ENCODE peak calls at places on chromosomes 3 and 15, in eight cellular contexts. Z is WERI-Rb-1; W is spleen; J is psoas muscle; R is CD4-positive, alpha-beta T cell; L is endothelial cell; K is heart left ventricle; B is ovary. G is an unnamed sample.

GRCh38 chr3:85571835-85572234 is 613.0 kb downstream of the CADM2 start:
- DNase-seq in Z (no peak), W (no peak), J (peak), R (no peak), L (no peak), K (no peak), B (no peak), G (no peak)

GRCh38 chr15:75107905-75108838 is 84.8 kb downstream of the PPCDC start:
- DNase-seq in Z (no peak), W (peak), J (no peak), R (peak), L (no peak), K (no peak), B (no peak), G (no peak)

GRCh38 chr3:180457238-180457637 is 144.7 kb upstream of the TTC14 start:
- DNase-seq in Z (no peak), W (no peak), J (no peak), R (no peak), L (no peak), K (no peak), B (no peak), G (no peak)

GRCh38 chr3:179898024-179898423 is 138.7 kb downstream of the PEX5L start:
- DNase-seq in Z (peak), W (no peak), J (no peak), R (no peak), L (peak), K (no peak), B (no peak), G (peak)

GRCh38 chr3:38588276-38588971 is 61.1 kb downstream of the SCN5A start:
- DNase-seq in Z (peak), W (peak), J (no peak), R (no peak), L (no peak), K (peak), B (peak), G (no peak)

GRCh38 chr15:88804257-88804656 is 1.0 kb downstream of the ACAN start:
- DNase-seq in Z (no peak), W (no peak), J (no peak), R (no peak), L (no peak), K (no peak), B (no peak), G (no peak)

GRCh38 chr3:54865316-54865715 is 62.5 kb downstream of the LRTM1 start:
- DNase-seq in Z (no peak), W (no peak), J (no peak), R (no peak), L (no peak), K (no peak), B (no peak), G (no peak)

GRCh38 chr3:127784283-127784682 is 38.0 kb downstream of the MGLL start:
- DNase-seq in Z (no peak), W (peak), J (no peak), R (no peak), L (no peak), K (no peak), B (no peak), G (no peak)

GRCh38 chr3:197749315-197749600 is 425 bp upstream of the FYTTD1 start:
- DNase-seq in Z (no peak), W (no peak), J (no peak), R (peak), L (no peak), K (no peak), B (no peak), G (peak)

GRCh38 chr3:11096266-11097135 is 57.8 kb upstream of the HRH1 start:
- DNase-seq in Z (peak), W (no peak), J (peak), R (no peak), L (peak), K (peak), B (peak), G (peak)

GRCh38 chr3:141928626-141929270 is 52.3 kb downstream of the ATP1B3 start:
- DNase-seq in Z (peak), W (no peak), J (no peak), R (no peak), L (no peak), K (no peak), B (no peak), G (no peak)

GRCh38 chr3:13581485-13582365 is 32.8 kb downstream of the FBLN2 start:
- DNase-seq in Z (no peak), W (peak), J (peak), R (no peak), L (no peak), K (no peak), B (no peak), G (no peak)

GRCh38 chr3:159616234-159616825 is 372.3 kb upstream of the IL12A start:
- DNase-seq in Z (peak), W (no peak), J (no peak), R (no peak), L (peak), K (peak), B (no peak), G (peak)

GRCh38 chr15:36363335-36363734 is 216.1 kb upstream of the CDIN1 start:
- DNase-seq in Z (no peak), W (no peak), J (no peak), R (no peak), L (no peak), K (no peak), B (no peak), G (no peak)

GRCh38 chr15:74193305-74193718 is 9.3 kb downstream of the STRA6 start:
- DNase-seq in Z (peak), W (no peak), J (no peak), R (no peak), L (no peak), K (no peak), B (no peak), G (no peak)

GRCh38 chr15:29773816-29774215 is 48.5 kb downstream of the TJP1 start:
- DNase-seq in Z (no peak), W (no peak), J (no peak), R (no peak), L (no peak), K (no peak), B (no peak), G (no peak)

GRCh38 chr3:175304437-175304836 is 445.3 kb downstream of the NAALADL2 start:
- DNase-seq in Z (no peak), W (no peak), J (no peak), R (no peak), L (no peak), K (peak), B (no peak), G (no peak)

GRCh38 chr3:149658444-149659172 is 783 bp upstream of the WWTR1 start:
- DNase-seq in Z (peak), W (peak), J (peak), R (no peak), L (peak), K (peak), B (peak), G (peak)

DNA sequence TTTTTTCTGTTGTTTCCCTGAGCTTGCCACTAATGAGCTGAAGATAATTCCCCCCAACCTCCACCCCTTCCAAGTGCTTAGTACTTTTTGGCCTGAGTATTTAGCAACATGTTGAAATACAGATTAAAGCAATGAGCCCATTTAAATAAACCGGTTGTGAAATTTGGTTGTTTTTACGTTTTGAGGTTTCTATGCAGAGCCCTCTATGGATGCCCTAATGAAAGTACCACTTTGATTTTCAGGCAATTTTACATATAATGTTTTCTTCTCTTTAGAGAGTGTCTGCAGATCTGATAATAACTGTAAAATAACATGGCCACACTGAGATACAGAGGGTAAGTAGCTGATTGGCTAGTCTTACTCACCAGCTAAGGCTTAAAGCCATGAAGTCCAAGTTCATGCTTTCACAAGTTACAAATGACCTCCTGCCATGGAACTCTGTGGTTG is 139.4 kb upstream of the SLC7A14 start:
- DNase-seq in Z (no peak), W (no peak), J (no peak), R (no peak), L (no peak), K (no peak), B (peak), G (no peak)
- TF ChIP-seq CTCF in Z (no peak), W (no peak), J (no peak), R (no peak), L (no peak), K (no peak), B (no peak), G (no peak)

DNA sequence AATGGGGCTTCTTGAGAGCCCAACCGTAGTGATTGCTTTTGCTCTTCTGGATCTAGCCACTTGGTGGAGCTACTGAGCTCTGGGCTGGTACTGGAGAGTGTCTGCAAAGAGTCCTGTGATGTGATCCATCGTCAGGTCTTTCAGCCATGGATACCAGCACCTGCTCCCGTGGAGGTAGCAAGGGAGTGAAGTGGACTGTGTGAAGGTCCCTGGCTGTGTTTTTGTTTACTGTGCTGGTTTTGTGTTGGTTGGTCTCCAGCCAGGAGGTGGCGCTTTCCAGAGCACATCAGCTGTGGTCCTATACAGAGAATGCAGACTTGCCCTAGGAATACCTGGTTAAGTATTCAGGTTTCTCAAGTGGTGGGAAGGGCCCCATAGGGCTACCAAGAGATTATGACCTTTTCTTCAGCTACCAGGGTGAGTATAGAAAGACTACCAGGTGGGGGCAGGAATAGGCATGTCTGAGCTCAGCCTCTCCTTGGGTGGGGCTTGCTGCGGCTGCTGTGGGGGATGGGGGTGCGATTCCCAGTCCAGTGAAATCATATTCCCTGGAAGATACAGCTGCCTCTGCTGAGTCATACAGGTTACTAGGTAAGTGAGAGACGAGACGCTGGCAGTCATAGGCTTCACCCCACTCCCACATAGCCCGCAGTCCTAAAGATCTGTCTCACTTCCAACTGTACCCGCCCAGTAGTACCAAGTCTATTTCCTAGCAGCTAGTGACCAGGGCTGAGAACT is 733.7 kb downstream of the ZNF385D start:
- DNase-seq in Z (peak), W (no peak), J (no peak), R (no peak), L (peak), K (no peak), B (no peak), G (peak)
- TF ChIP-seq CTCF in Z (peak), W (no peak), J (no peak), R (no peak), L (peak), K (no peak), B (no peak), G (peak)

GRCh38 chr3:19151171-19151570 is 2.9 kb downstream of the KCNH8 start:
- DNase-seq in Z (no peak), W (no peak), J (no peak), R (no peak), L (no peak), K (no peak), B (no peak), G (no peak)

GRCh38 chr3:19149388-19149787 is 1.1 kb downstream of the KCNH8 start:
- DNase-seq in Z (no peak), W (no peak), J (no peak), R (no peak), L (peak), K (no peak), B (no peak), G (peak)

GRCh38 chr3:19146685-19147650 is 1.3 kb upstream of the KCNH8 start:
- DNase-seq in Z (peak), W (peak), J (peak), R (peak), L (peak), K (peak), B (peak), G (peak)

GRCh38 chr3:19148768-19149091 is 420 bp downstream of the KCNH8 start:
- DNase-seq in Z (no peak), W (no peak), J (no peak), R (no peak), L (no peak), K (no peak), B (no peak), G (no peak)

GRCh38 chr3:19147905-19148767 is at the start of gene KCNH8:
- DNase-seq in Z (peak), W (peak), J (no peak), R (no peak), L (peak), K (peak), B (no peak), G (peak)
- TF ChIP-seq CTCF in Z (peak), W (no peak), J (no peak), R (no peak), L (no peak), K (no peak), B (no peak), G (no peak)

DNA sequence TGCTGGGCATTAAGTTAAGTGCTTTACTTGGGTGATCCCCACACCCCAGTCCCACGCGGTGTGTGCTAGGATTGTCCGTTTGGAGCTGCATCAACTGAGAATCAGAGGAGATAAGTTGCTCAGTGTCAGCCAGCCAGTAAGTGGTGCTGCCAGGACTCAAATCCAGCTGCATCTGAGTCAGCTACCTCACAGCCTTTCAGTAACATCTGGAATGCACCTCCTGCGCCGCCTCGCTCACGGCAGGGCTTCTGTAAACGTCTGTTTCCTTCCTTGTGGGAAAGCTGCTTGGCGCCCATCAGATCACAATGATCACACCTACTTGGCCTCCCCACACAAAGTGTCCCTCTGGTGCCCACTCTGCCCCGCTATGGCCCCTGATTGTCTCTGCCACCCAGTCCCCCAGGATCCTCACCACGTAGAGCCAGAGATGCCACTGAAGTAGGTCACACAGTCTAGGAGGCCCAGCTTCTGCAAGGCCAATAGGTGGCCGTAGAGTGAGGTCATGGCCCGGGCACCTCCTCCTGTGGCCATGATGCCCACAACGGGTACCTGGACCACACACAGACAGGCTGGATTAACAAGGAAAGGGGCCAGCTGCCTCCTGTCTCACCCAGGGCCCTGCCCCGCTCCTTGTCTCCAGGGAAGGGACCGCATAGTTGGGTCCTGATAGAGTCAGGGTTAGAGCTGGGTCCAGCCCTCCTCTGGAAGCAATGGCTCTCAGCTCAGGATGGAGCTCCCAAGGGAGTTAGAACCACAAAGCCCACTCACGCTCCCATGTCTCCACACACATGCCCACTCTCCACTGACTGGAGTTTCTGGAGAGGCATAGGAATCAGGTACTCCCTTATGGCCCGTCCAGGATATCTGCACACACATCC is 13.5 kb downstream of the PLA2G4D start:
- DNase-seq in Z (no peak), W (no peak), J (no peak), R (no peak), L (no peak), K (no peak), B (no peak), G (peak)
- TF ChIP-seq CTCF in Z (no peak), W (no peak), J (no peak), R (no peak), L (no peak), K (no peak), B (no peak), G (no peak)

GRCh38 chr15:81161215-81161673 is 27.2 kb downstream of the CFAP161 start:
- DNase-seq in Z (no peak), W (no peak), J (no peak), R (no peak), L (no peak), K (no peak), B (no peak), G (no peak)

GRCh38 chr15:81161851-81162250 is 27.8 kb downstream of the CFAP161 start:
- DNase-seq in Z (no peak), W (no peak), J (no peak), R (no peak), L (no peak), K (no peak), B (no peak), G (no peak)

GRCh38 chr15:81166949-81167816 is 29.5 kb upstream of the IL16 start:
- DNase-seq in Z (no peak), W (no peak), J (no peak), R (no peak), L (no peak), K (no peak), B (no peak), G (no peak)

GRCh38 chr15:81165565-81165964 is 31.1 kb upstream of the IL16 start:
- DNase-seq in Z (no peak), W (no peak), J (no peak), R (no peak), L (no peak), K (no peak), B (no peak), G (no peak)

GRCh38 chr15:81163961-81164800 is 30.1 kb downstream of the CFAP161 start:
- DNase-seq in Z (peak), W (no peak), J (no peak), R (no peak), L (no peak), K (no peak), B (no peak), G (peak)
- TF ChIP-seq CTCF in Z (peak), W (no peak), J (no peak), R (no peak), L (no peak), K (no peak), B (no peak), G (no peak)

GRCh38 chr3:49689046-49689886 is at the start of the genes MST1 and RNF123:
- DNase-seq in Z (peak), W (peak), J (peak), R (peak), L (peak), K (peak), B (peak), G (peak)
- TF ChIP-seq CTCF in Z (peak), W (no peak), J (peak), R (peak), L (no peak), K (peak), B (peak), G (peak)

GRCh38 chr3:182259579-182259978 is 533.7 kb upstream of the ATP11B start:
- DNase-seq in Z (peak), W (no peak), J (no peak), R (no peak), L (peak), K (peak), B (peak), G (peak)

GRCh38 chr3:182261084-182261483 is 532.2 kb upstream of the ATP11B start:
- DNase-seq in Z (no peak), W (no peak), J (no peak), R (no peak), L (no peak), K (no peak), B (no peak), G (no peak)

GRCh38 chr3:182257361-182257760 is 535.9 kb upstream of the ATP11B start:
- DNase-seq in Z (no peak), W (no peak), J (no peak), R (no peak), L (no peak), K (no peak), B (no peak), G (no peak)

GRCh38 chr3:182255095-182255600 is 538.2 kb upstream of the ATP11B start:
- DNase-seq in Z (no peak), W (no peak), J (no peak), R (no peak), L (no peak), K (no peak), B (no peak), G (no peak)

DNA sequence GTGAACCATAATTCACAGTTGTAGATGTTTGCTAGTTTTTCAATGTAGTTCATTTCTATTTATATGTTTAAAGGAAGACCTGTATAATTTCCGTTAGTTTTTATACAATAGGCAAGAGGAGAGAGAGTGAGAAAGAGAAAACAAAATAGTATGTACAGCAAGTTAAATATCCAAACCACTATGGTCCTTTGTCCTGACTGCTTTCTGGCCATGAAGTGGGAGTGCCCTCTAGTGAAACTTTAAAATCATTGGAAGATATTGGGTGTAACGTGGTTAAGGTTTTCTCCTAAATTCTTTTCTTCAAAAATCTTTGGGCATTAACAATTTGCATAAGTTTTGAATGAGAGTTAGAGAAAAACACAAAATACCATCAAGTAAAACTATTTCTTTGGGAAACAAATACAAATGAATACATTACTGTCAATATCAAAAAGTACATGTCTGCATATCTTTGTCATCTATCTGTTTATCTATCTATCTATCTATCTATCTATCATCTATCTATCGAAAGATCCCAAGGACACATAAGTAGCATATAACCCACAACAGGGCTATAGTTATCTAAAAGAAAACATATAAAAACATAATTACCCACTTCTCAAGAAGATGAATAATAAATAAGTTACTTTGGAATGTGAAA is 534.6 kb upstream of the ATP11B start:
- DNase-seq in Z (no peak), W (no peak), J (no peak), R (no peak), L (no peak), K (no peak), B (no peak), G (peak)
- TF ChIP-seq CTCF in Z (peak), W (no peak), J (peak), R (no peak), L (peak), K (peak), B (no peak), G (peak)

GRCh38 chr3:73179601-73180000 is 118.1 kb downstream of the EBLN2 start:
- DNase-seq in Z (no peak), W (no peak), J (no peak), R (no peak), L (no peak), K (no peak), B (no peak), G (no peak)
- TF ChIP-seq CTCF in Z (no peak), W (no peak), J (no peak), R (no peak), L (no peak), K (no peak), B (no peak), G (no peak)

GRCh38 chr3:122941233-122942206 is 86.0 kb downstream of the SEMA5B start:
- DNase-seq in Z (no peak), W (peak), J (no peak), R (no peak), L (no peak), K (no peak), B (no peak), G (no peak)
- TF ChIP-seq CTCF in Z (peak), W (no peak), J (no peak), R (no peak), L (peak), K (no peak), B (no peak), G (peak)

G was measured in neural progenitor cell.